ENCODE peak calls at places on chromosomes 6 and 20, in five cellular contexts. One of them, this sample, is unnamed.

GRCh38 chr20:40807094-40807623 is 118.1 kb upstream of the MAFB start:
- DNase-seq in tibial nerve: no peak
- DNase-seq in A549: no peak
- DNase-seq in sigmoid colon: no peak
- DNase-seq in upper lobe of left lung: no peak
- DNase-seq in this sample: no peak

GRCh38 chr6:34795836-34796425 is 4.0 kb downstream of the BLTP3A start:
- DNase-seq in sigmoid colon: no peak
- DNase-seq in A549: peak
- DNase-seq in upper lobe of left lung: no peak
- DNase-seq in tibial nerve: no peak
- DNase-seq in this sample: no peak

GRCh38 chr6:55388161-55388560 is 60.9 kb downstream of the GFRAL start:
- DNase-seq in A549: no peak
- DNase-seq in upper lobe of left lung: no peak
- DNase-seq in tibial nerve: no peak
- DNase-seq in sigmoid colon: no peak
- DNase-seq in this sample: no peak

GRCh38 chr20:47574616-47575401 is 73.1 kb downstream of the NCOA3 start:
- DNase-seq in A549: peak
- DNase-seq in tibial nerve: no peak
- DNase-seq in upper lobe of left lung: no peak
- DNase-seq in sigmoid colon: no peak
- DNase-seq in this sample: no peak

GRCh38 chr6:5695260-5696245 is 311.2 kb downstream of the NRN1 start:
- DNase-seq in A549: no peak
- DNase-seq in tibial nerve: no peak
- DNase-seq in sigmoid colon: no peak
- DNase-seq in upper lobe of left lung: no peak
- DNase-seq in this sample: peak

GRCh38 chr6:43202451-43202850 is 20.5 kb downstream of the CUL9 start:
- DNase-seq in sigmoid colon: no peak
- DNase-seq in A549: no peak
- DNase-seq in upper lobe of left lung: no peak
- DNase-seq in tibial nerve: no peak
- DNase-seq in this sample: no peak

GRCh38 chr6:115554060-115554459 is 506.6 kb downstream of the FRK start:
- DNase-seq in upper lobe of left lung: no peak
- DNase-seq in sigmoid colon: no peak
- DNase-seq in tibial nerve: no peak
- DNase-seq in A549: no peak
- DNase-seq in this sample: no peak

GRCh38 chr6:158284340-158285210 is 27.7 kb upstream of the TULP4 start:
- DNase-seq in A549: peak
- DNase-seq in tibial nerve: no peak
- DNase-seq in sigmoid colon: no peak
- DNase-seq in upper lobe of left lung: no peak
- DNase-seq in this sample: no peak

GRCh38 chr20:54497931-54498718 is 22.7 kb downstream of the DOK5 start:
- DNase-seq in sigmoid colon: no peak
- DNase-seq in tibial nerve: no peak
- DNase-seq in upper lobe of left lung: no peak
- DNase-seq in A549: no peak
- DNase-seq in this sample: no peak

GRCh38 chr6:27872634-27873028 is 39.6 kb downstream of the OR2B2 start:
- DNase-seq in sigmoid colon: no peak
- DNase-seq in upper lobe of left lung: no peak
- DNase-seq in tibial nerve: no peak
- DNase-seq in A549: no peak
- DNase-seq in this sample: no peak

GRCh38 chr20:2101057-2101934 is at the start of gene STK35:
- DNase-seq in sigmoid colon: peak
- DNase-seq in A549: peak
- DNase-seq in upper lobe of left lung: no peak
- DNase-seq in tibial nerve: no peak
- DNase-seq in this sample: no peak

GRCh38 chr6:139265512-139266190 is 26.1 kb downstream of the TXLNB start:
- DNase-seq in tibial nerve: no peak
- DNase-seq in A549: no peak
- DNase-seq in upper lobe of left lung: no peak
- DNase-seq in sigmoid colon: no peak
- DNase-seq in this sample: no peak

GRCh38 chr6:100657678-100658330 is 193.1 kb upstream of the SIM1 start:
- DNase-seq in A549: peak
- DNase-seq in sigmoid colon: no peak
- DNase-seq in tibial nerve: no peak
- DNase-seq in upper lobe of left lung: no peak
- DNase-seq in this sample: no peak

GRCh38 chr20:43015566-43015965 is 174.1 kb downstream of the PTPRT start:
- DNase-seq in A549: no peak
- DNase-seq in tibial nerve: no peak
- DNase-seq in upper lobe of left lung: no peak
- DNase-seq in sigmoid colon: no peak
- DNase-seq in this sample: peak

GRCh38 chr6:40948598-40948997 is 90.4 kb downstream of the UNC5CL start:
- DNase-seq in tibial nerve: no peak
- DNase-seq in upper lobe of left lung: no peak
- DNase-seq in A549: no peak
- DNase-seq in sigmoid colon: no peak
- DNase-seq in this sample: no peak

GRCh38 chr6:30981942-30982772 is 1.4 kb upstream of the MUC21 start:
- DNase-seq in A549: peak
- DNase-seq in tibial nerve: no peak
- DNase-seq in sigmoid colon: no peak
- DNase-seq in upper lobe of left lung: no peak
- DNase-seq in this sample: no peak

GRCh38 chr6:21785162-21785561 is 191.6 kb downstream of the SOX4 start:
- DNase-seq in A549: no peak
- DNase-seq in sigmoid colon: no peak
- DNase-seq in tibial nerve: no peak
- DNase-seq in upper lobe of left lung: no peak
- DNase-seq in this sample: no peak

GRCh38 chr20:37231970-37232620 is 29.5 kb downstream of the GHRH start:
- DNase-seq in A549: no peak
- DNase-seq in tibial nerve: no peak
- DNase-seq in sigmoid colon: no peak
- DNase-seq in upper lobe of left lung: no peak
- DNase-seq in this sample: no peak

GRCh38 chr6:143198312-143198711 is 137.6 kb downstream of the AIG1 start:
- DNase-seq in sigmoid colon: no peak
- DNase-seq in tibial nerve: no peak
- DNase-seq in A549: no peak
- DNase-seq in upper lobe of left lung: no peak
- DNase-seq in this sample: no peak

GRCh38 chr20:52033313-52033712 is 158.3 kb downstream of the ZFP64 start:
- DNase-seq in sigmoid colon: no peak
- DNase-seq in A549: no peak
- DNase-seq in tibial nerve: no peak
- DNase-seq in upper lobe of left lung: no peak
- DNase-seq in this sample: no peak

GRCh38 chr6:166707045-166707444 is 80.0 kb upstream of the RPS6KA2 start:
- DNase-seq in A549: peak
- DNase-seq in upper lobe of left lung: peak
- DNase-seq in tibial nerve: no peak
- DNase-seq in sigmoid colon: no peak
- DNase-seq in this sample: no peak

GRCh38 chr6:169244684-169245383 is 8.8 kb downstream of the THBS2 start:
- DNase-seq in upper lobe of left lung: no peak
- DNase-seq in A549: no peak
- DNase-seq in sigmoid colon: no peak
- DNase-seq in tibial nerve: no peak
- DNase-seq in this sample: no peak

GRCh38 chr20:5845686-5846651 is 95.8 kb downstream of the SHLD1 start:
- DNase-seq in A549: peak
- DNase-seq in sigmoid colon: no peak
- DNase-seq in tibial nerve: no peak
- DNase-seq in upper lobe of left lung: no peak
- DNase-seq in this sample: no peak

GRCh38 chr6:137218473-137218916 is 690 bp downstream of the IFNGR1 start:
- DNase-seq in upper lobe of left lung: no peak
- DNase-seq in sigmoid colon: peak
- DNase-seq in A549: no peak
- DNase-seq in tibial nerve: no peak
- DNase-seq in this sample: peak

GRCh38 chr6:44439270-44440045 is 52.0 kb downstream of the CDC5L start:
- DNase-seq in tibial nerve: no peak
- DNase-seq in upper lobe of left lung: no peak
- DNase-seq in A549: no peak
- DNase-seq in sigmoid colon: no peak
- DNase-seq in this sample: no peak

GRCh38 chr6:3124667-3125066 is 6.2 kb downstream of the BPHL start:
- DNase-seq in sigmoid colon: no peak
- DNase-seq in A549: no peak
- DNase-seq in upper lobe of left lung: no peak
- DNase-seq in tibial nerve: no peak
- DNase-seq in this sample: no peak

GRCh38 chr20:43994486-43995100 is 79.9 kb downstream of the TOX2 start:
- DNase-seq in upper lobe of left lung: peak
- DNase-seq in sigmoid colon: no peak
- DNase-seq in tibial nerve: no peak
- DNase-seq in A549: no peak
- DNase-seq in this sample: no peak

GRCh38 chr6:38638941-38639497 is 710 bp downstream of the BTBD9 start:
- DNase-seq in tibial nerve: no peak
- DNase-seq in sigmoid colon: no peak
- DNase-seq in A549: peak
- DNase-seq in upper lobe of left lung: no peak
- DNase-seq in this sample: no peak

GRCh38 chr6:99426454-99426762 is 1.3 kb upstream of the PNISR start:
- DNase-seq in A549: no peak
- DNase-seq in tibial nerve: no peak
- DNase-seq in sigmoid colon: no peak
- DNase-seq in upper lobe of left lung: no peak
- DNase-seq in this sample: no peak

GRCh38 chr20:11459090-11459877 is 458.4 kb upstream of the BTBD3 start:
- DNase-seq in sigmoid colon: no peak
- DNase-seq in tibial nerve: no peak
- DNase-seq in A549: no peak
- DNase-seq in upper lobe of left lung: no peak
- DNase-seq in this sample: no peak

GRCh38 chr20:56391037-56391436 is 978 bp downstream of the AURKA start:
- DNase-seq in upper lobe of left lung: no peak
- DNase-seq in sigmoid colon: no peak
- DNase-seq in A549: no peak
- DNase-seq in tibial nerve: no peak
- DNase-seq in this sample: peak

GRCh38 chr20:46406200-46406985 is at the start of gene ELMO2:
- DNase-seq in tibial nerve: peak
- DNase-seq in sigmoid colon: peak
- DNase-seq in upper lobe of left lung: peak
- DNase-seq in A549: peak
- DNase-seq in this sample: peak
- TF ChIP-seq EP300 in tibial nerve: peak
- TF ChIP-seq EP300 in sigmoid colon: no peak
- TF ChIP-seq EP300 in upper lobe of left lung: peak
- TF ChIP-seq EP300 in A549: no peak
- TF ChIP-seq EP300 in this sample: no peak

DNA sequence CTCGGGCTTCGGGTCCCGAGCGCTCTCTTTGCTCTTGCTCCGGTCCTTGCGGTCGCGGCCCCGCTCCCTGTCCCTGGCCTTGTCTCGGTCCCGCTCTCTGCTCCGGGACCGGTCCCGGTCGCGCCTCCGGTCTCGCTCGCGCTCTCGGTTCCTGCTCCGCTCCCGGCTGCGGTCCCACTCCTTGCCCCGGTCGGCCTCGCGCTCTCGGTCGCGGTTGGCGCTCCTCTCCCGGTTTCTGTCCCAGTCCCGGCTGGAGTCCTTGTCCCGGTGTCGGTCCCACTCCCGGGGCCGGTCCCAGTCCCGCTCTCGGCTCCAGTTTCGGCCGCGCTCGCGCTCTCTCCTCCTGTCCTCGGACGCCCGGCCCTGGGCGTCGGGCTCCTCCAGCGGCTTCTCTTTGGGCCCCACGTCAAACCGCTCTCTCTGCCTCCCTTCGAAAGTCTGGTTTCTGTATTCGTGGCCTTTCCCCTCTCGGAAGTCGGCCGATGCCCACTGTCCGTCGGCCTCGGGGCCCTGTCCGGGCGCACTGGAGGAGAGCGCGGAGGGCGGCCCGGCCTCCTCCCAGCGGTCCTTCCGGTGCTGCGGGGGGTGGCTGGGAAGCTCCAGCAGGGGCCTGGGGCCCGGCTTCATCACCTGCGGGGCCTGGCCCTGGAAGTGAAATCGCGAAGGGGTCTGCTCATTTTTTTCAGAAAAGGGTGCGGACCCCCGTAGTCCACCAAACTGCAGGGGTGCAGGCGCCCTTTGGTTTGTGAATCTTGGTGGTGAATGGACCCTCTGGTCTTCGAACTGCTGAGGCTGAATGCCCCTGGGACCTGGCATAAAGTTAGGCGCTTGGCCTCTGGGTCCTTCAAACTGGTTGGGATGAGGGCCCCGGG is 17.9 kb upstream of the TCFL5 start:
- DNase-seq in tibial nerve: no peak
- DNase-seq in A549: no peak
- DNase-seq in upper lobe of left lung: peak
- DNase-seq in sigmoid colon: no peak
- DNase-seq in this sample: no peak
- TF ChIP-seq CTCF in tibial nerve: no peak
- TF ChIP-seq CTCF in A549: no peak
- TF ChIP-seq CTCF in upper lobe of left lung: no peak
- TF ChIP-seq CTCF in sigmoid colon: no peak
- TF ChIP-seq CTCF in this sample: no peak

GRCh38 chr20:58237318-58238182 is 9.1 kb upstream of the ANKRD60 start:
- DNase-seq in upper lobe of left lung: no peak
- DNase-seq in tibial nerve: no peak
- DNase-seq in A549: no peak
- DNase-seq in sigmoid colon: no peak
- DNase-seq in this sample: no peak
- H3K4me3 ChIP-seq in upper lobe of left lung: peak
- H3K4me3 ChIP-seq in tibial nerve: no peak
- H3K4me3 ChIP-seq in A549: no peak
- H3K4me3 ChIP-seq in sigmoid colon: peak
- H3K4me3 ChIP-seq in this sample: peak

GRCh38 chr6:75402296-75402695 is 91.3 kb downstream of the FILIP1 start:
- DNase-seq in A549: no peak
- DNase-seq in tibial nerve: no peak
- DNase-seq in upper lobe of left lung: no peak
- DNase-seq in sigmoid colon: no peak
- DNase-seq in this sample: no peak
- TF ChIP-seq EP300 in A549: no peak
- TF ChIP-seq EP300 in tibial nerve: no peak
- TF ChIP-seq EP300 in upper lobe of left lung: no peak
- TF ChIP-seq EP300 in sigmoid colon: no peak
- TF ChIP-seq EP300 in this sample: no peak

This sample was measured in esophagus muscularis mucosa.